ENCODE peak calls at places on chromosomes 1 and 21, in four cellular contexts. F is hepatocyte, E is HCT116, P is MM.1S. N is an unnamed sample. For H3K4me1, the result is how much of the 10 kb centered on the place peaks cover.

GRCh38 chr1:109248797-109249629 is at the start of gene CELSR2:
- DNase-seq in F (peak), E (peak), P (peak), N (no peak)

GRCh38 chr1:15370781-15371467 is 38.8 kb upstream of the EFHD2 start:
- DNase-seq in F (no peak), E (no peak), P (no peak), N (no peak)

GRCh38 chr1:199931666-199932377 is 95.7 kb upstream of the NR5A2 start:
- DNase-seq in F (no peak), E (no peak), P (no peak), N (no peak)

GRCh38 chr1:170885551-170885950 is 49.8 kb upstream of the MROH9 start:
- DNase-seq in F (no peak), E (no peak), P (no peak), N (no peak)

GRCh38 chr1:246567258-246568235 is 1.3 kb downstream of the CNST start:
- DNase-seq in F (peak), E (no peak), P (peak), N (peak)

GRCh38 chr1:35215346-35215745 is 22.4 kb upstream of the SFPQ start:
- DNase-seq in F (no peak), E (no peak), P (no peak), N (no peak)

GRCh38 chr21:45607021-45607921 is 36.3 kb upstream of the PCBP3 start:
- DNase-seq in F (no peak), E (no peak), P (no peak), N (no peak)

GRCh38 chr21:45975017-45975595 is 6.5 kb upstream of the COL6A1 start:
- DNase-seq in F (peak), E (peak), P (no peak), N (no peak)

GRCh38 chr1:70745199-70745598 is 302.4 kb downstream of the PTGER3 start:
- DNase-seq in F (no peak), E (peak), P (peak), N (no peak)
- H2AFZ ChIP-seq in F (no peak), E (no peak), P (no peak), N (no peak)

DNA sequence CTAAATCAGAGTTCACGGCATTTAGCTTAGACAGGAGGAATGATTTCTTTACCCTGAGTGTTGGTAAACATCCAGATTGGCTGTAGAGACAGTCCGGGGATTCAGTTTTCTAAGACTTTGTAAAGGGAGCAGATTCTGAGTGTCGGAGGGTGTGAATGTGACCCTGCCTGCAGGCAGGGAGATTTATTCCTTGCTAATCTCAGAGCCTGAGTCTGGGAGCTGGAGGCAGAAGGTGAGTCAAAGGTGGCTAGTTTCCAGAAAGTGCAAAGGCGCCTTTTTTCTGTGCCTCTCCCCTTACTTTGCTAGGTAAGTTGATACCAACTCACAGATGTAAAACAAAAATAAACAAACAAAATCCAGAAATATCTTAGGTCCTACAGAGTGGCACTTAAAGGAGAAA is 11.7 kb downstream of the ATP1B1 start:
- DNase-seq in F (no peak), E (no peak), P (no peak), N (no peak)
- H3K4me1 ChIP-seq in F (half or more), E (half or more), P (under half), N (half or more)

GRCh38 chr1:230848235-230848634 is 20.1 kb downstream of the C1orf198 start:
- DNase-seq in F (no peak), E (no peak), P (no peak), N (no peak)

GRCh38 chr1:230852959-230853358 is 15.4 kb downstream of the C1orf198 start:
- DNase-seq in F (no peak), E (no peak), P (no peak), N (no peak)

GRCh38 chr1:230851291-230851691 is 17.0 kb downstream of the C1orf198 start:
- DNase-seq in F (peak), E (no peak), P (no peak), N (no peak)

GRCh38 chr1:230849451-230850194 is 18.7 kb downstream of the C1orf198 start:
- DNase-seq in F (peak), E (no peak), P (no peak), N (no peak)

GRCh38 chr1:230850547-230850946 is 17.8 kb downstream of the C1orf198 start:
- DNase-seq in F (no peak), E (no peak), P (no peak), N (no peak)
- H3K4me2 ChIP-seq in F (no peak), E (peak), P (no peak), N (no peak)

GRCh38 chr21:36646645-36647044 is 52.3 kb upstream of the SIM2 start:
- DNase-seq in F (no peak), E (no peak), P (no peak), N (no peak)
- H2AFZ ChIP-seq in F (no peak), E (no peak), P (no peak), N (no peak)

GRCh38 chr1:29803486-29803885 is 567.2 kb downstream of the PTPRU start:
- DNase-seq in F (no peak), E (no peak), P (no peak), N (no peak)

GRCh38 chr1:29806646-29807319 is 570.5 kb downstream of the PTPRU start:
- DNase-seq in F (no peak), E (no peak), P (no peak), N (no peak)

GRCh38 chr1:29805122-29805895 is 569.0 kb downstream of the PTPRU start:
- DNase-seq in F (no peak), E (no peak), P (no peak), N (no peak)

GRCh38 chr1:29804181-29804899 is 568.0 kb downstream of the PTPRU start:
- DNase-seq in F (no peak), E (no peak), P (no peak), N (no peak)

GRCh38 chr1:29805896-29806160 is 569.5 kb downstream of the PTPRU start:
- DNase-seq in F (no peak), E (no peak), P (no peak), N (no peak)
- H3K4me1 ChIP-seq in F (under half), E (under half), P (under half), N (under half)

GRCh38 chr1:23791434-23792047 is 596 bp downstream of the LYPLA2 start:
- DNase-seq in F (peak), E (no peak), P (no peak), N (no peak)
- H3K4me2 ChIP-seq in F (peak), E (peak), P (peak), N (peak)

DNA sequence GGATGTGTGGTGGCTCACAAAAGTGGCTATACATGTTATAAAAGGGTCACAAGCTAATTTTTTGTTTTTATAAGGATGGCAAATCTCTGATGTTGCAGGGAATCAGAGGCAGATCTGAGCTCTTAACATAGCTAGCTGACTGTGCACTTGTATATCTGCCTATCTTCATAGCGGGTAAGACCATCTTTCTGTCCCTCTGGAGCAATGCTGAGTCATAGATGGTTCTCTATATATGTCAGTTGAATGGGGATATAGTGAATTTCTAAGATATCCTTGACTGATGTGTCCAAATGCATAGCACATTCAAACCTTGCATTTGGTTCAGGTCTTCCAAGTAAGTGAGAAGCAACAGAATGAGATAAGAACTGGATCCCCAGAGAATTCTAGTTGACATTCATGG is 272.6 kb upstream of the PROX1 start:
- DNase-seq in F (no peak), E (no peak), P (no peak), N (no peak)
- H2AFZ ChIP-seq in F (no peak), E (no peak), P (no peak), N (no peak)

GRCh38 chr1:118290571-118290970 is 105.5 kb upstream of the SPAG17 start:
- DNase-seq in F (no peak), E (no peak), P (no peak), N (no peak)
- H3K4me1 ChIP-seq in F (under half), E (under half), P (under half), N (under half)

GRCh38 chr1:223835754-223836153 is 10.0 kb downstream of the TP53BP2 start:
- DNase-seq in F (no peak), E (no peak), P (no peak), N (no peak)
- H3K4me2 ChIP-seq in F (no peak), E (no peak), P (peak), N (no peak)

N was measured in keratinocyte.